ENCODE peak calls at places on chromosomes 5 and 9, in nine cellular contexts. X is colonic mucosa; E is central memory CD4-positive, alpha-beta T cell; Z is T-helper 2 cell; C is iPS-NIHi11; F is activated CD8-positive, alpha-beta memory T cell treated with anti-CD3 and anti-CD28 coated beads, Interleukin-2, amount 50 U/mL, for 48 hours; K is activated T-helper 1 cell treated with anti-CD3 and anti-CD28 coated beads, Interleukin-2, amount 50 U/mL, for 16 hours; H is GM19239; P is activated CD4-positive, alpha-beta T cell treated with anti-CD3 and anti-CD28 coated beads for 36 hours. Y is an unnamed sample.

GRCh38 chr5:80607832-80608231 is 37.8 kb upstream of the ANKRD34B start:
- DNase-seq in X (no peak), E (no peak), Z (no peak), C (no peak), F (no peak), K (no peak), H (peak; percentile 21), P (no peak), Y (no peak)

GRCh38 chr5:23257656-23258055 is 249.8 kb upstream of the PRDM9 start:
- DNase-seq in X (no peak), E (no peak), Z (no peak), C (no peak), F (no peak), K (no peak), H (no peak), P (no peak), Y (no peak)

GRCh38 chr5:9370256-9370655 is 175.6 kb downstream of the SEMA5A start:
- DNase-seq in X (no peak), E (no peak), Z (no peak), C (no peak), F (no peak), K (no peak), H (no peak), P (no peak), Y (no peak)

GRCh38 chr9:98575379-98576346 is 133.1 kb downstream of the GABBR2 start:
- DNase-seq in X (no peak), E (no peak), Z (no peak), C (no peak), F (peak; percentile 71), K (no peak), H (peak; percentile 54), P (peak; percentile 53), Y (no peak)

GRCh38 chr5:158456756-158457155 is 597.8 kb upstream of the CLINT1 start:
- DNase-seq in X (no peak), E (no peak), Z (no peak), C (no peak), F (no peak), K (no peak), H (no peak), P (peak; percentile 10), Y (no peak)

GRCh38 chr9:136719212-136719880 is 7.0 kb downstream of the DIPK1B start:
- DNase-seq in X (no peak), E (no peak), Z (peak; percentile 34), C (no peak), F (no peak), K (no peak), H (no peak), P (no peak), Y (no peak)

GRCh38 chr9:108551030-108551964 is 304.5 kb downstream of the ACTL7B start:
- DNase-seq in X (no peak), E (no peak), Z (no peak), C (peak; percentile 35), F (no peak), K (no peak), H (no peak), P (no peak), Y (no peak)

GRCh38 chr5:168288349-168289245 is 2.8 kb upstream of the WWC1 start:
- DNase-seq in X (peak; percentile 88), E (no peak), Z (no peak), C (peak; percentile 40), F (no peak), K (no peak), H (no peak), P (no peak), Y (no peak)

GRCh38 chr5:132815454-132815853 is 2.4 kb downstream of the SOWAHA start:
- DNase-seq in X (no peak), E (no peak), Z (no peak), C (no peak), F (no peak), K (no peak), H (no peak), P (no peak), Y (no peak)

GRCh38 chr5:147906326-147907095 is at the start of gene C5orf46:
- DNase-seq in X (no peak), E (no peak), Z (no peak), C (no peak), F (no peak), K (no peak), H (no peak), P (no peak), Y (no peak)

GRCh38 chr5:126692971-126693370 is 84.0 kb upstream of the LMNB1 start:
- DNase-seq in X (no peak), E (no peak), Z (no peak), C (no peak), F (no peak), K (no peak), H (no peak), P (no peak), Y (no peak)

GRCh38 chr5:1488882-1489680 is 34.7 kb downstream of the LPCAT1 start:
- DNase-seq in X (peak; percentile 33), E (no peak), Z (peak; percentile 24), C (no peak), F (peak; percentile 78), K (no peak), H (no peak), P (peak; percentile 80), Y (no peak)

GRCh38 chr9:92686954-92687353 is 17.0 kb upstream of the IPPK start:
- DNase-seq in X (no peak), E (no peak), Z (no peak), C (peak; percentile 28), F (no peak), K (no peak), H (no peak), P (no peak), Y (peak; percentile 20)

GRCh38 chr5:123511290-123511647 is 708 bp upstream of the CSNK1G3 start:
- DNase-seq in X (no peak), E (no peak), Z (no peak), C (no peak), F (no peak), K (no peak), H (no peak), P (no peak), Y (no peak)

GRCh38 chr5:33423018-33423630 is 17.6 kb upstream of the TARS1 start:
- DNase-seq in X (no peak), E (no peak), Z (no peak), C (no peak), F (no peak), K (no peak), H (no peak), P (no peak), Y (no peak)

GRCh38 chr9:755454-756381 is 85.8 kb upstream of the DMRT1 start:
- DNase-seq in X (no peak), E (no peak), Z (no peak), C (peak; percentile 42), F (no peak), K (no peak), H (no peak), P (no peak), Y (no peak)